ENCODE peak calls at places on chromosomes 16 and 17, in seven cellular contexts. One of them, this sample, is unnamed.

GRCh38 chr17:29588561-29589411 is 662 bp downstream of the GIT1 start:
- DNase-seq in HFFc6: peak; percentile 29
- DNase-seq in astrocyte of the cerebellum: no peak
- DNase-seq in MV-4-11: no peak
- DNase-seq in NCI-H82: peak; percentile 70
- DNase-seq in stimulated activated CD4-positive, alpha-beta T cell treated with anti-CD3 and anti-CD28 coated beads, Interleukin-2, amount 100 ng/mL, for 48 hours: no peak
- DNase-seq in right cardiac atrium: peak; percentile 79
- DNase-seq in this sample: no peak

GRCh38 chr16:51150159-51150893 is 744 bp downstream of the SALL1 start:
- DNase-seq in astrocyte of the cerebellum: no peak
- DNase-seq in stimulated activated CD4-positive, alpha-beta T cell treated with anti-CD3 and anti-CD28 coated beads, Interleukin-2, amount 100 ng/mL, for 48 hours: no peak
- DNase-seq in HFFc6: no peak
- DNase-seq in right cardiac atrium: no peak
- DNase-seq in NCI-H82: peak; percentile 40
- DNase-seq in MV-4-11: no peak
- DNase-seq in this sample: no peak

GRCh38 chr17:80106176-80106575 is 4.8 kb downstream of the GAA start:
- DNase-seq in HFFc6: no peak
- DNase-seq in astrocyte of the cerebellum: no peak
- DNase-seq in right cardiac atrium: no peak
- DNase-seq in stimulated activated CD4-positive, alpha-beta T cell treated with anti-CD3 and anti-CD28 coated beads, Interleukin-2, amount 100 ng/mL, for 48 hours: no peak
- DNase-seq in NCI-H82: peak; percentile 22
- DNase-seq in MV-4-11: no peak
- DNase-seq in this sample: no peak

GRCh38 chr17:18008496-18009268 is 30.3 kb downstream of the ATPAF2 start:
- DNase-seq in HFFc6: peak; percentile 90
- DNase-seq in MV-4-11: no peak
- DNase-seq in right cardiac atrium: peak; percentile 9
- DNase-seq in stimulated activated CD4-positive, alpha-beta T cell treated with anti-CD3 and anti-CD28 coated beads, Interleukin-2, amount 100 ng/mL, for 48 hours: no peak
- DNase-seq in NCI-H82: no peak
- DNase-seq in astrocyte of the cerebellum: no peak
- DNase-seq in this sample: peak; percentile 88

GRCh38 chr17:61942085-61942484 is 14.3 kb upstream of the INTS2 start:
- DNase-seq in HFFc6: no peak
- DNase-seq in astrocyte of the cerebellum: no peak
- DNase-seq in right cardiac atrium: no peak
- DNase-seq in NCI-H82: no peak
- DNase-seq in MV-4-11: no peak
- DNase-seq in stimulated activated CD4-positive, alpha-beta T cell treated with anti-CD3 and anti-CD28 coated beads, Interleukin-2, amount 100 ng/mL, for 48 hours: no peak
- DNase-seq in this sample: no peak

GRCh38 chr16:3094289-3095027 is 4.6 kb downstream of the ZSCAN10 start:
- DNase-seq in MV-4-11: peak; percentile 67
- DNase-seq in HFFc6: peak; percentile 20
- DNase-seq in right cardiac atrium: peak; percentile 25
- DNase-seq in NCI-H82: peak; percentile 67
- DNase-seq in stimulated activated CD4-positive, alpha-beta T cell treated with anti-CD3 and anti-CD28 coated beads, Interleukin-2, amount 100 ng/mL, for 48 hours: peak; percentile 65
- DNase-seq in astrocyte of the cerebellum: no peak
- DNase-seq in this sample: peak; percentile 45

GRCh38 chr16:67120025-67120424 is 10.3 kb downstream of the PHAF1 start:
- DNase-seq in stimulated activated CD4-positive, alpha-beta T cell treated with anti-CD3 and anti-CD28 coated beads, Interleukin-2, amount 100 ng/mL, for 48 hours: no peak
- DNase-seq in right cardiac atrium: no peak
- DNase-seq in HFFc6: no peak
- DNase-seq in NCI-H82: no peak
- DNase-seq in MV-4-11: no peak
- DNase-seq in astrocyte of the cerebellum: no peak
- DNase-seq in this sample: no peak

GRCh38 chr17:59038734-59039133 is 67.9 kb downstream of the TRIM37 start:
- DNase-seq in MV-4-11: no peak
- DNase-seq in HFFc6: no peak
- DNase-seq in right cardiac atrium: no peak
- DNase-seq in stimulated activated CD4-positive, alpha-beta T cell treated with anti-CD3 and anti-CD28 coated beads, Interleukin-2, amount 100 ng/mL, for 48 hours: no peak
- DNase-seq in astrocyte of the cerebellum: no peak
- DNase-seq in NCI-H82: no peak
- DNase-seq in this sample: no peak

GRCh38 chr17:17186551-17187505 is 19.3 kb downstream of the PLD6 start:
- DNase-seq in NCI-H82: no peak
- DNase-seq in MV-4-11: no peak
- DNase-seq in stimulated activated CD4-positive, alpha-beta T cell treated with anti-CD3 and anti-CD28 coated beads, Interleukin-2, amount 100 ng/mL, for 48 hours: no peak
- DNase-seq in HFFc6: no peak
- DNase-seq in astrocyte of the cerebellum: no peak
- DNase-seq in right cardiac atrium: no peak
- DNase-seq in this sample: no peak

GRCh38 chr16:2178321-2179106 is 17.9 kb downstream of the CASKIN1 start:
- DNase-seq in HFFc6: no peak
- DNase-seq in astrocyte of the cerebellum: no peak
- DNase-seq in stimulated activated CD4-positive, alpha-beta T cell treated with anti-CD3 and anti-CD28 coated beads, Interleukin-2, amount 100 ng/mL, for 48 hours: no peak
- DNase-seq in MV-4-11: no peak
- DNase-seq in right cardiac atrium: no peak
- DNase-seq in NCI-H82: no peak
- DNase-seq in this sample: no peak

GRCh38 chr16:24125199-24125598 is 130.9 kb upstream of the CACNG3 start:
- DNase-seq in stimulated activated CD4-positive, alpha-beta T cell treated with anti-CD3 and anti-CD28 coated beads, Interleukin-2, amount 100 ng/mL, for 48 hours: no peak
- DNase-seq in HFFc6: no peak
- DNase-seq in astrocyte of the cerebellum: no peak
- DNase-seq in NCI-H82: peak; percentile 53
- DNase-seq in right cardiac atrium: no peak
- DNase-seq in MV-4-11: peak; percentile 5
- DNase-seq in this sample: no peak

This sample was measured in HT1080.